ENCODE peak calls at places on chromosomes 16 and 17, in seven cellular contexts. K is HTR-8/SVneo; C is central memory CD8-positive, alpha-beta T cell; E is NAMALWA; L is activated CD4-positive, alpha-beta T cell treated with anti-CD3 and anti-CD28 coated beads for 24 hours; W is heart left ventricle; B is stimulated activated CD4-positive, alpha-beta T cell treated with anti-CD3 and anti-CD28 coated beads, Interleukin-15, amount 100 ng/mL, for 1 hour. D is an unnamed sample.

GRCh38 chr16:57535680-57536305 is 578 bp downstream of the CCDC102A start:
- DNase-seq in K (peak), C (peak), E (peak), L (peak), W (peak), B (peak), D (peak)

GRCh38 chr16:25855063-25855462 is 163.3 kb downstream of the HS3ST4 start:
- DNase-seq in K (no peak), C (no peak), E (no peak), L (no peak), W (no peak), B (no peak), D (no peak)

GRCh38 chr17:5941258-5941657 is 128.9 kb upstream of the WSCD1 start:
- DNase-seq in K (no peak), C (no peak), E (no peak), L (no peak), W (no peak), B (no peak), D (no peak)

GRCh38 chr17:4161560-4162221 is 18.7 kb downstream of the CYB5D2 start:
- DNase-seq in K (peak), C (no peak), E (no peak), L (no peak), W (no peak), B (no peak), D (no peak)

GRCh38 chr17:37821025-37821713 is 76.3 kb upstream of the HNF1B start:
- DNase-seq in K (no peak), C (no peak), E (no peak), L (no peak), W (no peak), B (no peak), D (no peak)

GRCh38 chr17:33667052-33667509 is 374.0 kb upstream of the ASIC2 start:
- DNase-seq in K (no peak), C (no peak), E (no peak), L (peak), W (no peak), B (no peak), D (no peak)

GRCh38 chr17:30517786-30518185 is 40.6 kb downstream of the GOSR1 start:
- DNase-seq in K (no peak), C (no peak), E (no peak), L (no peak), W (no peak), B (no peak), D (no peak)

GRCh38 chr17:54861469-54861983 is 39.1 kb upstream of the TOM1L1 start:
- DNase-seq in K (no peak), C (no peak), E (no peak), L (no peak), W (no peak), B (no peak), D (no peak)

GRCh38 chr16:4700380-4700996 is 7.1 kb downstream of the NUDT16L1 start:
- DNase-seq in K (no peak), C (no peak), E (no peak), L (no peak), W (no peak), B (no peak), D (no peak)

GRCh38 chr17:64773836-64774761 is 112.0 kb upstream of the SMURF2 start:
- DNase-seq in K (peak), C (no peak), E (peak), L (no peak), W (peak), B (no peak), D (no peak)

GRCh38 chr17:77613181-77613580 is 345.3 kb upstream of the TNRC6C start:
- DNase-seq in K (no peak), C (no peak), E (no peak), L (no peak), W (no peak), B (no peak), D (no peak)

GRCh38 chr16:75105306-75106061 is 11.1 kb downstream of the LDHD start:
- DNase-seq in K (no peak), C (no peak), E (peak), L (no peak), W (peak), B (no peak), D (no peak)

GRCh38 chr17:4576729-4577322 is 7.5 kb upstream of the SMTNL2 start:
- DNase-seq in K (no peak), C (no peak), E (no peak), L (no peak), W (peak), B (no peak), D (no peak)

GRCh38 chr16:56423584-56424403 is 1.6 kb downstream of the AMFR start:
- DNase-seq in K (no peak), C (no peak), E (peak), L (no peak), W (no peak), B (no peak), D (no peak)

GRCh38 chr16:11260596-11260966 is 4.6 kb upstream of the SOCS1 start:
- DNase-seq in K (no peak), C (no peak), E (no peak), L (no peak), W (no peak), B (no peak), D (no peak)

GRCh38 chr16:68644715-68645493 is at the start of gene CDH3:
- DNase-seq in K (no peak), C (no peak), E (no peak), L (no peak), W (no peak), B (no peak), D (peak)

GRCh38 chr17:83081561-83082201 is 2.3 kb downstream of the METRNL start:
- DNase-seq in K (no peak), C (peak), E (no peak), L (no peak), W (no peak), B (no peak), D (peak)

GRCh38 chr16:13791095-13791494 is 128.9 kb upstream of the ERCC4 start:
- DNase-seq in K (no peak), C (no peak), E (no peak), L (no peak), W (no peak), B (no peak), D (no peak)

GRCh38 chr16:27463741-27464662 is 62.0 kb downstream of the IL21R start:
- DNase-seq in K (no peak), C (peak), E (no peak), L (no peak), W (no peak), B (no peak), D (no peak)

GRCh38 chr16:49603956-49604355 is 230.4 kb downstream of the C16orf78 start:
- DNase-seq in K (no peak), C (no peak), E (no peak), L (no peak), W (no peak), B (no peak), D (no peak)

GRCh38 chr16:86380045-86380444 is 130.3 kb upstream of the FOXF1 start:
- DNase-seq in K (no peak), C (no peak), E (no peak), L (no peak), W (no peak), B (no peak), D (no peak)

GRCh38 chr16:10180771-10181163 is 1.5 kb downstream of the GRIN2A start:
- DNase-seq in K (no peak), C (no peak), E (peak), L (peak), W (peak), B (no peak), D (peak)

GRCh38 chr16:10859650-10860049 is 17.4 kb upstream of the CIITA start:
- DNase-seq in K (no peak), C (no peak), E (no peak), L (no peak), W (no peak), B (no peak), D (no peak)

GRCh38 chr16:67885976-67886375 is 1.3 kb downstream of the NRN1L start:
- DNase-seq in K (no peak), C (no peak), E (no peak), L (no peak), W (no peak), B (no peak), D (no peak)